ENCODE peak calls at places on chromosomes 13 and 19, in five cellular contexts. P is upper lobe of left lung, K is GM12878, T is HepG2, I is K562. A is an unnamed sample.

GRCh38 chr19:55146648-55147218 is 2.3 kb downstream of the TNNT1 start:
- ATAC-seq in P (peak), K (peak), T (peak), I (peak), A (no peak)

GRCh38 chr19:41332000-41332399 is 21.7 kb downstream of the TGFB1 start:
- ATAC-seq in P (no peak), K (no peak), T (no peak), I (no peak), A (no peak)

GRCh38 chr19:1097810-1098176 is 2.6 kb upstream of the POLR2E start:
- ATAC-seq in P (no peak), K (no peak), T (peak), I (no peak), A (no peak)

GRCh38 chr13:44879452-44880058 is 109.7 kb downstream of the NUFIP1 start:
- ATAC-seq in P (no peak), K (peak), T (peak), I (no peak), A (no peak)

GRCh38 chr13:32642316-32642715 is 56.1 kb downstream of the PDS5B start:
- ATAC-seq in P (no peak), K (peak), T (no peak), I (no peak), A (no peak)

GRCh38 chr13:45432737-45433380 is 14.7 kb upstream of the SLC25A30 start:
- ATAC-seq in P (no peak), K (no peak), T (peak), I (no peak), A (no peak)

GRCh38 chr19:34308381-34309367 is 54.3 kb downstream of the GARRE1 start:
- ATAC-seq in P (no peak), K (no peak), T (no peak), I (no peak), A (no peak)

GRCh38 chr19:48826606-48827020 is 9.7 kb downstream of the HSD17B14 start:
- ATAC-seq in P (no peak), K (no peak), T (no peak), I (no peak), A (no peak)

GRCh38 chr19:52897149-52897935 is at the start of gene ZNF320:
- ATAC-seq in P (peak), K (peak), T (no peak), I (peak), A (peak)

GRCh38 chr13:97114696-97115095 is 107.4 kb upstream of the MBNL2 start:
- ATAC-seq in P (no peak), K (no peak), T (no peak), I (no peak), A (no peak)

GRCh38 chr13:79528356-79528755 is 47.4 kb downstream of the NDFIP2 start:
- ATAC-seq in P (no peak), K (no peak), T (no peak), I (no peak), A (no peak)

GRCh38 chr13:30710442-30710841 is 24.9 kb upstream of the ALOX5AP start:
- ATAC-seq in P (no peak), K (no peak), T (no peak), I (no peak), A (no peak)

GRCh38 chr19:45801603-45802175 is 9.0 kb upstream of the DMWD start:
- ATAC-seq in P (no peak), K (no peak), T (no peak), I (peak), A (no peak)

GRCh38 chr19:54104998-54105715 is 2.5 kb downstream of the NDUFA3 start:
- ATAC-seq in P (no peak), K (no peak), T (no peak), I (no peak), A (no peak)

GRCh38 chr13:43776680-43777079 is 10.1 kb downstream of the ENOX1 start:
- ATAC-seq in P (no peak), K (no peak), T (no peak), I (no peak), A (no peak)

GRCh38 chr13:35718084-35718483 is 241.6 kb upstream of the MAB21L1 start:
- ATAC-seq in P (no peak), K (no peak), T (peak), I (no peak), A (no peak)

GRCh38 chr19:55443824-55444719 is 972 bp upstream of the SHISA7 start:
- ATAC-seq in P (no peak), K (no peak), T (no peak), I (no peak), A (no peak)

GRCh38 chr19:4391701-4392543 is 8.4 kb downstream of the SH3GL1 start:
- ATAC-seq in P (peak), K (no peak), T (peak), I (no peak), A (peak)

GRCh38 chr13:27933580-27934328 is 14.0 kb downstream of the PDX1 start:
- ATAC-seq in P (no peak), K (no peak), T (no peak), I (no peak), A (no peak)

GRCh38 chr19:42501733-42502132 is 26.5 kb downstream of the CEACAM1 start:
- ATAC-seq in P (no peak), K (no peak), T (no peak), I (no peak), A (no peak)

GRCh38 chr19:19510432-19510831 is 4.9 kb downstream of the TSSK6 start:
- ATAC-seq in P (no peak), K (peak), T (peak), I (peak), A (no peak)

GRCh38 chr19:43634877-43635560 is 4.6 kb downstream of the CADM4 start:
- ATAC-seq in P (no peak), K (no peak), T (peak), I (peak), A (no peak)

GRCh38 chr13:25213716-25214115 is 41.6 kb upstream of the AMER2 start:
- ATAC-seq in P (no peak), K (no peak), T (no peak), I (no peak), A (no peak)

GRCh38 chr19:34041922-34042521 is 130.3 kb upstream of the LSM14A start:
- ATAC-seq in P (peak), K (peak), T (peak), I (peak), A (no peak)

GRCh38 chr13:42396501-42396900 is 124.5 kb downstream of the AKAP11 start:
- ATAC-seq in P (no peak), K (peak), T (no peak), I (no peak), A (no peak)

GRCh38 chr13:48233886-48234488 is 981 bp downstream of the ITM2B start:
- ATAC-seq in P (peak), K (peak), T (no peak), I (peak), A (no peak)

GRCh38 chr13:51158365-51158764 is 47.3 kb upstream of the C13orf42 start:
- ATAC-seq in P (no peak), K (no peak), T (peak), I (peak), A (no peak)

GRCh38 chr19:41776700-41777099 is 19.7 kb upstream of the CEACAM3 start:
- ATAC-seq in P (no peak), K (no peak), T (no peak), I (no peak), A (no peak)

GRCh38 chr19:15374796-15375440 is 4.7 kb downstream of the AKAP8 start:
- ATAC-seq in P (no peak), K (no peak), T (no peak), I (no peak), A (no peak)

GRCh38 chr19:1766800-1767352 is 13.6 kb downstream of the ONECUT3 start:
- ATAC-seq in P (no peak), K (peak), T (no peak), I (peak), A (no peak)

GRCh38 chr13:112071011-112071901 is 4.3 kb downstream of the SOX1 start:
- ATAC-seq in P (no peak), K (no peak), T (no peak), I (no peak), A (no peak)

GRCh38 chr19:39596911-39597310 is 5.4 kb upstream of the LGALS13 start:
- ATAC-seq in P (no peak), K (no peak), T (no peak), I (no peak), A (no peak)

GRCh38 chr19:50214699-50215543 is 11.5 kb downstream of the MYH14 start:
- ATAC-seq in P (peak), K (no peak), T (no peak), I (no peak), A (no peak)
- TF ChIP-seq POLR2AphosphoS5 in P (peak), K (no peak), T (no peak), I (no peak), A (no peak)

GRCh38 chr13:75959861-75960481 is 323.8 kb downstream of the LMO7 start:
- ATAC-seq in P (no peak), K (no peak), T (no peak), I (no peak), A (no peak)

GRCh38 chr13:75968103-75968838 is 332.1 kb downstream of the LMO7 start:
- ATAC-seq in P (no peak), K (no peak), T (no peak), I (no peak), A (no peak)

GRCh38 chr13:75961911-75962310 is 325.8 kb downstream of the LMO7 start:
- ATAC-seq in P (no peak), K (no peak), T (no peak), I (peak), A (no peak)

GRCh38 chr13:75960538-75960994 is 324.4 kb downstream of the LMO7 start:
- ATAC-seq in P (no peak), K (peak), T (no peak), I (peak), A (no peak)

GRCh38 chr13:75963318-75963717 is 327.2 kb downstream of the LMO7 start:
- ATAC-seq in P (no peak), K (no peak), T (no peak), I (peak), A (no peak)
- TF ChIP-seq EP300 in P (no peak), K (no peak), T (no peak), I (peak), A (no peak)

GRCh38 chr13:65310663-65311328 is 1919.3 kb downstream of the PCDH9 start:
- ATAC-seq in P (no peak), K (no peak), T (no peak), I (no peak), A (no peak)

GRCh38 chr13:65309906-65310305 is 1920.2 kb downstream of the PCDH9 start:
- ATAC-seq in P (peak), K (no peak), T (no peak), I (no peak), A (no peak)

GRCh38 chr13:65302691-65303090 is 1927.4 kb downstream of the PCDH9 start:
- ATAC-seq in P (no peak), K (no peak), T (no peak), I (no peak), A (no peak)

DNA sequence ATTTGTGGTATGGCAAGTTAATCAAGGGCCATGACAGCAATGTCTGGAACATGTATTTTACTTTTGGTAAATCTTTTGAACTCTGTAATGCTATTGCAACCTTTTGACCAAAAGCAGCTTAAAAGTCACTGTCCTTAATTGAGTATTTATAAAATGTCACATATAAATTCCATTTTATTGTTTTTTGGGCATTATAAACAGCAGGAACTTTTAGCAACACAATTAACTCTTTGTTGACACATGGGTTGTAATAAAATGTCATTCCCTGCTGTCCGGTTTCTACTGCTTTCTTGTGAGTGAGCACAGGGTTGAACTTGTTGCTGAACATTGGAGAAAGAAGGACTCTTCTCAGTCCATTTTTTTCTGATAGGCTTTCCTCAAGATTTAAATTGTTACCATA is 1923.1 kb downstream of the PCDH9 start:
- ATAC-seq in P (no peak), K (no peak), T (no peak), I (no peak), A (no peak)
- TF ChIP-seq POLR2A in P (no peak), K (no peak), T (no peak), I (no peak), A (no peak)

GRCh38 chr13:95185851-95186250 is 115.4 kb downstream of the ABCC4 start:
- ATAC-seq in P (no peak), K (no peak), T (no peak), I (no peak), A (no peak)

GRCh38 chr13:95184317-95184716 is 116.9 kb downstream of the ABCC4 start:
- ATAC-seq in P (no peak), K (no peak), T (no peak), I (no peak), A (no peak)

GRCh38 chr13:95191821-95192220 is 109.4 kb downstream of the ABCC4 start:
- ATAC-seq in P (peak), K (peak), T (peak), I (peak), A (peak)

GRCh38 chr13:95185311-95185710 is 115.9 kb downstream of the ABCC4 start:
- ATAC-seq in P (no peak), K (no peak), T (no peak), I (no peak), A (no peak)

GRCh38 chr13:95188128-95188527 is 113.1 kb downstream of the ABCC4 start:
- ATAC-seq in P (no peak), K (no peak), T (no peak), I (no peak), A (no peak)
- TF ChIP-seq POLR2AphosphoS5 in P (no peak), K (no peak), T (no peak), I (no peak), A (no peak)

GRCh38 chr13:22062478-22063205 is 391.8 kb downstream of the FGF9 start:
- ATAC-seq in P (no peak), K (no peak), T (no peak), I (no peak), A (no peak)

GRCh38 chr13:22061806-22062391 is 391.0 kb downstream of the FGF9 start:
- ATAC-seq in P (no peak), K (peak), T (no peak), I (no peak), A (no peak)

GRCh38 chr13:22063416-22064124 is 392.7 kb downstream of the FGF9 start:
- ATAC-seq in P (no peak), K (no peak), T (no peak), I (no peak), A (no peak)

GRCh38 chr13:22061371-22061805 is 390.5 kb downstream of the FGF9 start:
- ATAC-seq in P (peak), K (peak), T (no peak), I (no peak), A (no peak)

GRCh38 chr13:22064854-22065646 is 394.2 kb downstream of the FGF9 start:
- ATAC-seq in P (no peak), K (no peak), T (no peak), I (no peak), A (no peak)
- TF ChIP-seq EP300 in P (no peak), K (no peak), T (no peak), I (no peak), A (no peak)